ENCODE peak calls at places on chromosomes 3 and 15, in six cellular contexts. B is endodermal cell, R is ascending aorta, O is cardiac muscle cell, I is fibroblast of lung, Y is epithelial cell of prostate. D is an unnamed sample.

GRCh38 chr15:63407612-63408011 is 26.0 kb upstream of the CA12 start:
- DNase-seq in B (no peak), R (no peak), O (no peak), I (no peak), Y (no peak), D (no peak)

GRCh38 chr3:138124689-138125420 is 7.3 kb downstream of the A4GNT start:
- DNase-seq in B (peak), R (no peak), O (peak), I (peak), Y (no peak), D (no peak)

GRCh38 chr15:55649058-55649423 is 60.9 kb upstream of the PYGO1 start:
- DNase-seq in B (no peak), R (no peak), O (peak), I (peak), Y (no peak), D (no peak)

GRCh38 chr3:124246949-124247348 is 255.0 kb upstream of the ROPN1 start:
- DNase-seq in B (no peak), R (no peak), O (no peak), I (peak), Y (no peak), D (no peak)

GRCh38 chr3:64859625-64860590 is 172.1 kb upstream of the ADAMTS9 start:
- DNase-seq in B (no peak), R (no peak), O (peak), I (peak), Y (no peak), D (no peak)

GRCh38 chr15:101135532-101136166 is 116.2 kb downstream of the CHSY1 start:
- DNase-seq in B (no peak), R (no peak), O (no peak), I (no peak), Y (no peak), D (no peak)

GRCh38 chr3:155859859-155860258 is 5.6 kb upstream of the SLC33A1 start:
- DNase-seq in B (no peak), R (no peak), O (peak), I (peak), Y (no peak), D (no peak)

GRCh38 chr3:160365872-160366522 is 33.0 kb downstream of the IFT80 start:
- DNase-seq in B (no peak), R (no peak), O (no peak), I (no peak), Y (no peak), D (no peak)

GRCh38 chr3:57972421-57973111 is 35.7 kb upstream of the FLNB start:
- DNase-seq in B (peak), R (no peak), O (no peak), I (no peak), Y (no peak), D (no peak)

GRCh38 chr3:5202267-5202666 is 14.8 kb downstream of the EDEM1 start:
- DNase-seq in B (no peak), R (no peak), O (peak), I (no peak), Y (no peak), D (no peak)

GRCh38 chr3:42130329-42131070 is 39.3 kb downstream of the TRAK1 start:
- DNase-seq in B (no peak), R (no peak), O (no peak), I (no peak), Y (no peak), D (no peak)

GRCh38 chr15:65054333-65055200 is 9.4 kb downstream of the SLC51B start:
- DNase-seq in B (peak), R (no peak), O (peak), I (peak), Y (no peak), D (peak)

GRCh38 chr3:72379500-72380187 is 468.6 kb downstream of the SHQ1 start:
- DNase-seq in B (no peak), R (no peak), O (peak), I (no peak), Y (no peak), D (no peak)

GRCh38 chr15:78037779-78038305 is 39.7 kb downstream of the TBC1D2B start:
- DNase-seq in B (no peak), R (no peak), O (no peak), I (no peak), Y (no peak), D (no peak)

GRCh38 chr15:83446904-83447708 is at the start of gene SH3GL3:
- DNase-seq in B (peak), R (peak), O (peak), I (peak), Y (no peak), D (peak)

DNA sequence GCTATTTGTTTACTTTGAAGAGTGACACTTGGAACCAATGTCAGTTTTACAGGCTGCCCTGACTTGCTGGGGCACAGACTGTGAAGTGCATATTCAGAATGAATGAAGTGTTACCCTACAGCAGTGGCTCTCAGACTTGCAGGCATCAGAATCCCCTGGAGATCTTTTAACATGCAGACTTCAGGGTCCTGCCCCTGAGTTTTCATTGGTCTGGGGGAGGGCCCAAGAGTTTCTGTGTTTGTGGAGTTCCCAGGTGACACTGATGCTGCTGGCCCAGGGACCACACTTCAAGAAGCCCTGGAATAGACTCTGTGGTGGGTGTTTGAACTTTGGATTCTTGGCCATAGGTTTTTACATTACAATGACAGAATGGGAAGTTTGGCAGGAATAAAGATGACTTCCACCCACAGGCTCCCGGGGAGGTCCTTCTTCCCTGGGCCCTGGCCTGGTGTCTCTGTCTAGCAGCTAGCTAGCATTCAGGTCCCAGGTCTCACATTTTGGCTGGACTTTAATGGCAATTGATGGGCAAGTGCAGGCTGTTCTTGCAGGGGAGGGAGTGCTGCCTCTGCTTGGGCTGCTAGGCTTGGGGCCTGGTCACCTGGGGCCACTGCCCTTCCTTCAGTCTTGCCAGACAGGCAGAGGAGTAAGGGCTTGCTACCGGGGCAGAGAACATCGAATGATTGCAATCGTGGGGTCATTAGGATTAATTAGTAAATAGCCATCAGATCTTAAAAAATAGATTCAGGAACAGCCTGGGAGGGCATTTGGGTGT is 149.0 kb downstream of the APBA2 start:
- DNase-seq in B (peak), R (no peak), O (no peak), I (no peak), Y (no peak), D (no peak)
- H3K27ac ChIP-seq in B (no peak), R (no peak), O (no peak), I (no peak), Y (no peak), D (no peak)

DNA sequence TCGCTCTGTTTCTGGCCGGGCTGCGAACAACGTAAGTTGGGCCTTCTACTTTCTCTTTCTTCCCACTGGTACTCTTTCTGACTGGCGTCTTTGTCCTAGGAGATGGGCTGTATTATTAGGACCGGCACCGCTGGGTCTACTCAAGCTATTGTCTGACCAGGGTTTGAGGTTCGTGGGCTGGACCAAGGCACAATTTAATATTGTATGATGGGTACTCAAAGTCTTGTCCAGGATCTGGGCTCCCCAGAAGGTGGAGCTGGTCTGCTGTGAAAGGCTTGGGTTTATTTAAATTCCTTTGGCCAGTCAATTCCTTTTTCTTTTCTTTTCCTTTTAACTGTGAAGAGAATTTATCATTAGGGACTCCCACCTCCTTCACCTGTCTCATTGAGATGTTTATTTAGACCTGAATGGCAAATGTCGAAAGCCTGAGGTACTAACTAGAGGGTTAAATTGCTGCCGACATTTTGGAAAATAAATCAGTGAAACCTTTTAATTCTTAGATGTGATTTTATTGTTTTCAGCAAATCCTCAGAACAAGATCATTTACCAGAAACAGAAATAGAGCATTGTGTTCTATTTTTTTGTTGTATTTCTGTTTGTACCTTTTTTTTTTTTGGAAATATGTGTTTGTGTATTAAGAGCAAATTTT is 410 bp downstream of the LRRC49 start:
- DNase-seq in B (no peak), R (no peak), O (peak), I (peak), Y (peak), D (no peak)
- H3K27ac ChIP-seq in B (peak), R (peak), O (no peak), I (peak), Y (peak), D (no peak)

GRCh38 chr15:77030928-77031375 is 36.0 kb downstream of the PSTPIP1 start:
- DNase-seq in B (peak), R (peak), O (no peak), I (no peak), Y (no peak), D (peak)
- H3K27ac ChIP-seq in B (no peak), R (no peak), O (no peak), I (no peak), Y (no peak), D (no peak)

DNA sequence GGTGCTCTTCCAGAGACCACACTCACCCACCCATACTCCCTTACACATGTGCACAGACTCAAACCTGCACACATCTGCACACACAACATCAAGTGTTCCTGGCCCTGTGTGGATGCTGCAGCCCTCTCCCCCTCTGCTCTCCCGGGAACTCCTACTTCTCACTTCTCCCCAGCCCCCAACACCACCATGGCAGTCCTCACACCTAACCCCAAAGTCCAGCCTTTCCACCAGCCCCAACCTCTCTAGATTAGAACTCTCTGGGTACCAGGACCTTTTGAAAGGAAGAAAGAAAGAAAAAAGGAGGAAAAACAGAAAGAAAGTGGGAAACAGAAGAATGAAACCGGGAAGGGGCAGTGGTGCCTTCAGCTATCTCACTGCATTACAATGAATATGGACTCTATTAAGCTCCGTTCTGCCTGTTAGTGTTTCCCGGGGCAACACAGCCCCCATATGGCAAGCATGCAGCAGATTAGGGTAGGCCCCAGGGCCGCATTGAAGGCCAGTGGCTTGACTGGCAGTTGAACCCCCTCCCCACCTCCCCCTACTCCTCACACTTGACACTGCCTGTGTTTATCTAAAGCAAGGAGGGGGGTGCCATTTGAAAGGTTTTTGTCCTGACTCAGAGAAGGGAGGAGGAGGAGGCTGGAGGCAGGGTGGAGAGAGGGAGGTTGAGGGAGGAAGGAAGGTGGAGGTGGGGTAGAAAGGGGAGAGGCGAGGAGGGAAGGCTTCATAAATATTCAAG is 30.1 kb downstream of the BOC start:
- DNase-seq in B (peak), R (no peak), O (peak), I (peak), Y (no peak), D (no peak)
- H3K27ac ChIP-seq in B (peak), R (no peak), O (no peak), I (no peak), Y (no peak), D (no peak)

DNA sequence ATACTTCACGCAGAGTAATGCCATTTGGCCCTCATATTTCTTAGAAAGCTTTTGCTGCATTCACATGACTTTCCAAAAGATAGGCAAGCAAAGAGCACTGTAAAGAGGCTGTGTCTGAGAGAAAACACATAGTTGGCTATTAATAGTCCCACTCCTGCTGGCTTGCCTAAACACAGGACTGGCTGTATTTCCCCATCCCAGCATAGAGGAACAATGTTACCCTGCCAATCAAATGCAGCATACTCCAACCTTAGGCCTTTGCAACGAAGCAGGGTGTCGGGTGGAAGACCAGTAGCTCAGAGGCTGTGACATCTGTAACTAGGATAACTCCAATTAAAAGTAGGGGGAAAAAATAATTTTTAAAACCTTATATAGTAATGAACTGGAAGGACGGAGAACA is 139.5 kb downstream of the TNIK start:
- DNase-seq in B (no peak), R (no peak), O (peak), I (peak), Y (no peak), D (no peak)
- H3K27ac ChIP-seq in B (peak), R (no peak), O (peak), I (no peak), Y (no peak), D (no peak)

DNA sequence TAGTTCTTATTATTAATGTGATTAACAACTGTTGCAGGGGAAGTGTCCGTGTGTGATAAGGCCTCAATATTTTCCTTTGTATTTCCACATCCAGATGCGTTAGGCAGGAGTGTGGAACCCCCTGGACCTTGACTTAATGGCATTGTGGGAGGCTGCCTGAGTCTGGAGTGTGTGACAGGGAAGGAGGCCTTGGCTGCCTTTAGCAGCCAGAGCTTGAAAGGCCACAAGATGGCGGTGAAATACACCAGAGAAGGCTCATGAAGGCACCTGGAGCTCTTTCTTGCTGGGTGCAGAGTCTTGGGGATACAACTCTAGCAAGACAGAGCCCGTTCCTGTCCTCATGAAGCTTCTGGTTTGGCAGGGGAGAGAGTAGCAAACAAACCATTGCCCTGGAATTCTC is 36.9 kb downstream of the POLR2M start:
- DNase-seq in B (peak), R (no peak), O (no peak), I (no peak), Y (no peak), D (no peak)
- H3K27ac ChIP-seq in B (no peak), R (no peak), O (no peak), I (no peak), Y (no peak), D (no peak)

GRCh38 chr15:74422370-74422722 is 11.4 kb downstream of the SEMA7A start:
- DNase-seq in B (no peak), R (no peak), O (no peak), I (no peak), Y (no peak), D (no peak)

GRCh38 chr15:74421302-74422245 is 12.2 kb downstream of the SEMA7A start:
- DNase-seq in B (no peak), R (no peak), O (no peak), I (no peak), Y (no peak), D (no peak)

GRCh38 chr15:74424901-74425528 is 8.7 kb downstream of the SEMA7A start:
- DNase-seq in B (no peak), R (no peak), O (no peak), I (no peak), Y (no peak), D (no peak)

GRCh38 chr15:74423443-74424257 is 10.1 kb downstream of the SEMA7A start:
- DNase-seq in B (no peak), R (no peak), O (no peak), I (no peak), Y (peak), D (no peak)

DNA sequence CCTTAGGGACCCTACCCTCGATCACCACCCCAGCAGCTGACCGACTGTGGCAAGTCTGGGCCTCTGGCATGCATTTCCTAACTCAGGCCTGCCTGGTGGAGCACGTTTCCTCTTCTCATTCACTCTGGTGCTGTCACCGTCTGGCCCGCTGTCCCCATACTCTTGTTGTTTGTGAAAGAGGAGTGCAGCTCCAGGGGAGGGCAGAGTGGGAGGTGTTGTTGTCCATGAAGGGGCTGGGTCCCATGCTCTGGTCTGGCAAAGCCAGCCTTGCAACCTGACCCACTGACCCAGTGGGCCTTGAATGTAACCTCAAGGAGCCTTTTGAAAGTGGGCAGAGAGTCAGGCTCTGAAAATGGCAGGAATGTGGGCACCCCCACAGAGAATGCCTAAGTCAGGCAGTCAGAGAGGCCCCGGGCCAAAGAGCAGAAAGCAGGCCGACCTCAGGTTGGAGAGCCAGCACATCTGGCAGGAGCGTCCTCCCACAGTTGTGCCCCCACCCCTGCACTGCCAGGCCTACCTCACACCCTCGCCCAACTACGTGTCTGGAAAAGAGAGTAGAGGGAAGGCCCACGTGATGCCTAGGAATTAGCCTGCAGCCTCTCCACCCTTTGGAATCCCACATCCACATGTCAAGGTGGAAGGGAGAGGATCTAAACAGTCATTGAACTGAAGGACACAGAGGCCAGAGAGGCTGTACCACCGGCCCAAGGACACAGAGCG is 10.9 kb downstream of the SEMA7A start:
- DNase-seq in B (peak), R (no peak), O (peak), I (peak), Y (no peak), D (no peak)
- H3K27ac ChIP-seq in B (peak), R (peak), O (peak), I (peak), Y (peak), D (no peak)

DNA sequence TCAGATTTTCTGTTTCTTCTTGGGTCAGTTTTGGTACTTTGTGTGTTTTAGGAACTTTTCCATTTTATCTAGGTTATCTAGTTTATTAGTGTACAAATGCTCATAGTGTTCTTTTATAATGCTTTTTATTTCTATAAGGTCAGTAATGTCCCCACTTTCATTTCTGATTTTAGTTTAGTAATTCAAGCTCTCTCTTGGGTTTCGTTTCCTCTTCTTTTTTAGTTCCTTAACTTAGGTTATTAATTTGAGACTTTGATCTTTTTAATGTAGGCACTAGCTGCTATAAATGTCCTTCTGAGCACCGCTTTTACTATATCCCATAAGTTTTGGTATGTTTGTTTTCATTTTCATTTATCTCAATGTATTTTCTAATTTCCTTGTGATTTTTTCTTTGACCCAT is 27.0 kb upstream of the CD200R1L start:
- DNase-seq in B (no peak), R (no peak), O (no peak), I (no peak), Y (no peak), D (no peak)
- H3K27ac ChIP-seq in B (no peak), R (no peak), O (no peak), I (no peak), Y (no peak), D (no peak)

D was measured in pancreas.